ENCODE peak calls at places on chromosomes 5 and 9, in seven cellular contexts. Q, L, K, B, P, T and R are unnamed samples.

GRCh38 chr5:65364907-65365306 is 116.8 kb downstream of the ADAMTS6 start:
- DNase-seq in Q (peak; percentile 44), L (no peak), K (no peak), B (no peak), P (no peak), T (no peak), R (no peak)

GRCh38 chr5:7425830-7426229 is 29.9 kb downstream of the ADCY2 start:
- DNase-seq in Q (no peak), L (no peak), K (no peak), B (no peak), P (no peak), T (no peak), R (no peak)

GRCh38 chr5:171418982-171419662 is at the start of gene FGF18:
- DNase-seq in Q (peak; percentile 73), L (peak; percentile 48), K (no peak), B (peak; percentile 31), P (peak; percentile 79), T (peak; percentile 48), R (peak; percentile 26)

GRCh38 chr9:101736723-101737122 is 1.7 kb downstream of the GRIN3A start:
- DNase-seq in Q (no peak), L (no peak), K (no peak), B (no peak), P (peak; percentile 29), T (no peak), R (peak; percentile 42)

GRCh38 chr5:92421937-92422336 is 1038.8 kb upstream of the ARRDC3 start:
- DNase-seq in Q (peak; percentile 26), L (no peak), K (no peak), B (no peak), P (no peak), T (no peak), R (no peak)

GRCh38 chr5:137714494-137714893 is 21.4 kb downstream of the KLHL3 start:
- DNase-seq in Q (no peak), L (no peak), K (no peak), B (no peak), P (no peak), T (no peak), R (no peak)

GRCh38 chr5:164191240-164191639 is 685.8 kb downstream of the MAT2B start:
- DNase-seq in Q (peak; percentile 80), L (peak; percentile 61), K (no peak), B (no peak), P (peak; percentile 22), T (no peak), R (no peak)

GRCh38 chr9:91843623-91844111 is 106.4 kb downstream of the ROR2 start:
- DNase-seq in Q (peak; percentile 60), L (no peak), K (no peak), B (no peak), P (no peak), T (no peak), R (peak; percentile 63)

GRCh38 chr5:112918679-112919078 is 3.3 kb downstream of the REEP5 start:
- DNase-seq in Q (peak; percentile 24), L (no peak), K (no peak), B (no peak), P (no peak), T (no peak), R (no peak)

GRCh38 chr9:69771775-69772418 is 12.1 kb upstream of the PTAR1 start:
- DNase-seq in Q (peak; percentile 77), L (peak; percentile 2), K (no peak), B (no peak), P (no peak), T (no peak), R (no peak)

GRCh38 chr9:99368341-99369326 is 146.6 kb downstream of the SEC61B start:
- DNase-seq in Q (peak; percentile 95), L (peak; percentile 59), K (no peak), B (peak; percentile 62), P (peak; percentile 76), T (peak; percentile 20), R (peak; percentile 46)

GRCh38 chr5:43875741-43876140 is 272.8 kb downstream of the NNT start:
- DNase-seq in Q (no peak), L (no peak), K (no peak), B (no peak), P (no peak), T (no peak), R (no peak)

GRCh38 chr5:72106922-72107873 is at the start of gene MAP1B:
- DNase-seq in Q (peak; percentile 58), L (peak; percentile 76), K (no peak), B (peak; percentile 2), P (peak; percentile 72), T (no peak), R (peak; percentile 72)

GRCh38 chr9:114445616-114446015 is 57.8 kb upstream of the AKNA start:
- DNase-seq in Q (no peak), L (no peak), K (no peak), B (no peak), P (no peak), T (no peak), R (no peak)

GRCh38 chr9:24502548-24502947 is 43.1 kb downstream of the IZUMO3 start:
- DNase-seq in Q (no peak), L (no peak), K (no peak), B (no peak), P (no peak), T (no peak), R (no peak)

GRCh38 chr9:90095682-90096081 is 490.9 kb downstream of the GADD45G start:
- DNase-seq in Q (no peak), L (no peak), K (no peak), B (no peak), P (no peak), T (no peak), R (no peak)

GRCh38 chr9:214488-215448 is at the start of gene DOCK8:
- DNase-seq in Q (no peak), L (peak; percentile 79), K (peak; percentile 8), B (peak; percentile 77), P (peak; percentile 63), T (peak; percentile 73), R (peak; percentile 24)

GRCh38 chr5:67809589-67809988 is 406.0 kb upstream of the PIK3R1 start:
- DNase-seq in Q (no peak), L (no peak), K (no peak), B (no peak), P (no peak), T (no peak), R (no peak)

GRCh38 chr9:3527653-3527960 is 1.8 kb upstream of the RFX3 start:
- DNase-seq in Q (no peak), L (peak; percentile 5), K (no peak), B (peak; percentile 2), P (no peak), T (peak; percentile 14), R (no peak)

GRCh38 chr5:36300181-36300926 is 1.3 kb downstream of the RANBP3L start:
- DNase-seq in Q (peak; percentile 54), L (no peak), K (no peak), B (no peak), P (no peak), T (no peak), R (no peak)

GRCh38 chr9:89473762-89474469 is 24.0 kb downstream of the SEMA4D start:
- DNase-seq in Q (peak; percentile 69), L (no peak), K (no peak), B (no peak), P (no peak), T (no peak), R (no peak)

GRCh38 chr5:34656700-34657549 is 797 bp downstream of the RAI14 start:
- DNase-seq in Q (no peak), L (peak; percentile 49), K (no peak), B (no peak), P (peak; percentile 30), T (peak; percentile 12), R (peak; percentile 58)

GRCh38 chr9:104227108-104227507 is 133.0 kb downstream of the SMC2 start:
- DNase-seq in Q (peak; percentile 0), L (no peak), K (no peak), B (no peak), P (no peak), T (no peak), R (no peak)

GRCh38 chr5:74503-75109 is 17.4 kb upstream of the PLEKHG4B start:
- DNase-seq in Q (no peak), L (no peak), K (no peak), B (no peak), P (no peak), T (no peak), R (no peak)

GRCh38 chr9:92616199-92617129 is 53.5 kb downstream of the IPPK start:
- DNase-seq in Q (peak; percentile 59), L (no peak), K (no peak), B (no peak), P (peak; percentile 53), T (no peak), R (peak; percentile 78)

GRCh38 chr9:33341182-33341581 is 50.9 kb downstream of the NFX1 start:
- DNase-seq in Q (no peak), L (no peak), K (no peak), B (no peak), P (no peak), T (no peak), R (no peak)